ENCODE peak calls at places on chromosome 9, in seven cellular contexts. One of them, this sample, is unnamed. For H3K4me1, H3K36me3 and H3K9me3, the result is how much of the 10 kb centered on the place peaks cover.

GRCh38 chr9:89676281-89676680 is 71.5 kb downstream of the GADD45G start:
- DNase-seq in SK-N-SH: peak
- DNase-seq in upper lobe of right lung: peak
- DNase-seq in IMR-90: no peak
- DNase-seq in stomach: peak
- DNase-seq in lung: peak
- DNase-seq in body of pancreas: peak
- DNase-seq in this sample: no peak

GRCh38 chr9:23781111-23781510 is 44.9 kb downstream of the ELAVL2 start:
- DNase-seq in lung: no peak
- DNase-seq in body of pancreas: no peak
- DNase-seq in SK-N-SH: no peak
- DNase-seq in IMR-90: no peak
- DNase-seq in stomach: no peak
- DNase-seq in upper lobe of right lung: no peak
- DNase-seq in this sample: no peak

GRCh38 chr9:120110520-120110919 is 469.4 kb downstream of the CDK5RAP2 start:
- DNase-seq in SK-N-SH: no peak
- DNase-seq in upper lobe of right lung: no peak
- DNase-seq in IMR-90: no peak
- DNase-seq in body of pancreas: no peak
- DNase-seq in lung: no peak
- DNase-seq in stomach: no peak
- DNase-seq in this sample: no peak

GRCh38 chr9:88775037-88775471 is 216.2 kb upstream of the S1PR3 start:
- DNase-seq in IMR-90: peak
- DNase-seq in stomach: peak
- DNase-seq in SK-N-SH: no peak
- DNase-seq in lung: no peak
- DNase-seq in body of pancreas: no peak
- DNase-seq in upper lobe of right lung: no peak
- DNase-seq in this sample: no peak

GRCh38 chr9:124438091-124438490 is 12.2 kb upstream of the ADGRD2 start:
- DNase-seq in SK-N-SH: no peak
- DNase-seq in lung: no peak
- DNase-seq in upper lobe of right lung: peak
- DNase-seq in body of pancreas: no peak
- DNase-seq in IMR-90: no peak
- DNase-seq in stomach: no peak
- DNase-seq in this sample: no peak

GRCh38 chr9:120366646-120367019 is 213.3 kb downstream of the CDK5RAP2 start:
- DNase-seq in upper lobe of right lung: no peak
- DNase-seq in SK-N-SH: no peak
- DNase-seq in lung: peak
- DNase-seq in IMR-90: peak
- DNase-seq in body of pancreas: peak
- DNase-seq in stomach: no peak
- DNase-seq in this sample: peak

GRCh38 chr9:76116913-76117312 is 226.4 kb downstream of the PCSK5 start:
- DNase-seq in upper lobe of right lung: no peak
- DNase-seq in stomach: no peak
- DNase-seq in SK-N-SH: no peak
- DNase-seq in IMR-90: no peak
- DNase-seq in lung: no peak
- DNase-seq in body of pancreas: no peak
- DNase-seq in this sample: no peak

GRCh38 chr9:127406799-127407504 is 10.0 kb downstream of the SLC2A8 start:
- DNase-seq in stomach: no peak
- DNase-seq in IMR-90: no peak
- DNase-seq in upper lobe of right lung: no peak
- DNase-seq in SK-N-SH: no peak
- DNase-seq in lung: no peak
- DNase-seq in body of pancreas: no peak
- DNase-seq in this sample: no peak

GRCh38 chr9:18352716-18353115 is 121.2 kb upstream of the ADAMTSL1 start:
- DNase-seq in upper lobe of right lung: no peak
- DNase-seq in stomach: no peak
- DNase-seq in SK-N-SH: no peak
- DNase-seq in lung: no peak
- DNase-seq in IMR-90: no peak
- DNase-seq in body of pancreas: no peak
- DNase-seq in this sample: no peak

GRCh38 chr9:127241354-127241753 is 23.2 kb upstream of the GARNL3 start:
- DNase-seq in IMR-90: no peak
- DNase-seq in upper lobe of right lung: no peak
- DNase-seq in stomach: no peak
- DNase-seq in SK-N-SH: no peak
- DNase-seq in body of pancreas: no peak
- DNase-seq in lung: no peak
- DNase-seq in this sample: no peak

GRCh38 chr9:23717505-23717904 is 108.5 kb downstream of the ELAVL2 start:
- DNase-seq in upper lobe of right lung: no peak
- DNase-seq in body of pancreas: no peak
- DNase-seq in lung: no peak
- DNase-seq in SK-N-SH: no peak
- DNase-seq in IMR-90: no peak
- DNase-seq in stomach: no peak
- DNase-seq in this sample: no peak

GRCh38 chr9:121074370-121075250 is at the start of gene CNTRL:
- DNase-seq in IMR-90: peak
- DNase-seq in body of pancreas: peak
- DNase-seq in upper lobe of right lung: peak
- DNase-seq in lung: peak
- DNase-seq in SK-N-SH: peak
- DNase-seq in stomach: peak
- DNase-seq in this sample: peak

DNA sequence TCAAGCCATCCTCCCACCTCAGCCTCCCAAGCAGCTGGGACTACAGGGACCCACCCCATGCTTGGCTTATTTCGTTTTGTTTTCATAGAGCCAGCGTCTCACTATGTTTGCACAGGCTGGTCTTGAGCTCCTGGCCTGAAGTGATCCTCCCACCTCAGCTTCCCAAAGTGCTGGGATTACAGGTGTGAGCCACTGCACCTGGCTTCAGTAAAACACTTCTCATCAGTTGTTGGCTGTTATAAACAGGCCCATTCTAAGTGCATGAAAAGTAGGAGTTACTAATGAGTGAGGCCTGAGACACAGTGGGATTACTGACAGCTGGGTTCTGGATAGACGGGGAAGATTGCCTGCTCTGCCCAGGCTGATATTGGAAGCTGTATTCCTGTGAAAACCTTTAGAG is 3.5 kb downstream of the CRB2 start:
- DNase-seq in lung: no peak
- DNase-seq in SK-N-SH: no peak
- DNase-seq in body of pancreas: no peak
- DNase-seq in stomach: no peak
- DNase-seq in IMR-90: no peak
- DNase-seq in upper lobe of right lung: no peak
- DNase-seq in this sample: no peak
- H3K4me1 ChIP-seq in lung: under half
- H3K4me1 ChIP-seq in SK-N-SH: under half
- H3K4me1 ChIP-seq in body of pancreas: under half
- H3K4me1 ChIP-seq in stomach: under half
- H3K4me1 ChIP-seq in IMR-90: under half
- H3K4me1 ChIP-seq in upper lobe of right lung: under half
- H3K4me1 ChIP-seq in this sample: under half

GRCh38 chr9:128929560-128929959 is 8.8 kb downstream of the PHYHD1 start:
- DNase-seq in SK-N-SH: no peak
- DNase-seq in lung: no peak
- DNase-seq in upper lobe of right lung: no peak
- DNase-seq in IMR-90: no peak
- DNase-seq in stomach: no peak
- DNase-seq in body of pancreas: no peak
- DNase-seq in this sample: no peak

GRCh38 chr9:128937310-128938165 is 9.9 kb downstream of the DOLK start:
- DNase-seq in stomach: no peak
- DNase-seq in lung: no peak
- DNase-seq in body of pancreas: no peak
- DNase-seq in upper lobe of right lung: no peak
- DNase-seq in SK-N-SH: no peak
- DNase-seq in IMR-90: no peak
- DNase-seq in this sample: no peak

GRCh38 chr9:128928624-128929023 is 7.8 kb downstream of the PHYHD1 start:
- DNase-seq in IMR-90: peak
- DNase-seq in lung: no peak
- DNase-seq in upper lobe of right lung: no peak
- DNase-seq in body of pancreas: no peak
- DNase-seq in SK-N-SH: no peak
- DNase-seq in stomach: no peak
- DNase-seq in this sample: no peak

GRCh38 chr9:128936171-128936865 is 11.1 kb downstream of the DOLK start:
- DNase-seq in stomach: no peak
- DNase-seq in SK-N-SH: no peak
- DNase-seq in body of pancreas: no peak
- DNase-seq in lung: no peak
- DNase-seq in upper lobe of right lung: no peak
- DNase-seq in IMR-90: no peak
- DNase-seq in this sample: no peak

GRCh38 chr9:128933731-128934130 is 12.9 kb downstream of the PHYHD1 start:
- DNase-seq in stomach: no peak
- DNase-seq in lung: no peak
- DNase-seq in body of pancreas: no peak
- DNase-seq in upper lobe of right lung: no peak
- DNase-seq in IMR-90: no peak
- DNase-seq in SK-N-SH: no peak
- DNase-seq in this sample: no peak
- H3K36me3 ChIP-seq in stomach: under half
- H3K36me3 ChIP-seq in lung: under half
- H3K36me3 ChIP-seq in body of pancreas: under half
- H3K36me3 ChIP-seq in upper lobe of right lung: under half
- H3K36me3 ChIP-seq in IMR-90: under half
- H3K36me3 ChIP-seq in SK-N-SH: under half
- H3K36me3 ChIP-seq in this sample: under half

GRCh38 chr9:135648494-135649410 is 9.4 kb upstream of the GLT6D1 start:
- DNase-seq in upper lobe of right lung: no peak
- DNase-seq in body of pancreas: no peak
- DNase-seq in lung: no peak
- DNase-seq in IMR-90: no peak
- DNase-seq in stomach: no peak
- DNase-seq in SK-N-SH: no peak
- DNase-seq in this sample: no peak
- H3K9me3 ChIP-seq in upper lobe of right lung: under half
- H3K9me3 ChIP-seq in body of pancreas: under half
- H3K9me3 ChIP-seq in lung: under half
- H3K9me3 ChIP-seq in IMR-90: under half
- H3K9me3 ChIP-seq in stomach: half or more
- H3K9me3 ChIP-seq in SK-N-SH: under half
- H3K9me3 ChIP-seq in this sample: under half

GRCh38 chr9:136107155-136107952 is 11.3 kb downstream of the TMEM250 start:
- DNase-seq in SK-N-SH: peak
- DNase-seq in upper lobe of right lung: no peak
- DNase-seq in IMR-90: no peak
- DNase-seq in lung: no peak
- DNase-seq in stomach: peak
- DNase-seq in body of pancreas: no peak
- DNase-seq in this sample: no peak

GRCh38 chr9:136105398-136106135 is 10.5 kb upstream of the NACC2 start:
- DNase-seq in SK-N-SH: peak
- DNase-seq in IMR-90: peak
- DNase-seq in lung: no peak
- DNase-seq in body of pancreas: no peak
- DNase-seq in upper lobe of right lung: no peak
- DNase-seq in stomach: no peak
- DNase-seq in this sample: no peak

GRCh38 chr9:136100700-136101614 is 5.9 kb upstream of the NACC2 start:
- DNase-seq in IMR-90: no peak
- DNase-seq in upper lobe of right lung: no peak
- DNase-seq in SK-N-SH: no peak
- DNase-seq in lung: no peak
- DNase-seq in body of pancreas: no peak
- DNase-seq in stomach: no peak
- DNase-seq in this sample: peak

GRCh38 chr9:136103651-136104487 is 8.8 kb upstream of the NACC2 start:
- DNase-seq in upper lobe of right lung: no peak
- DNase-seq in body of pancreas: no peak
- DNase-seq in SK-N-SH: no peak
- DNase-seq in stomach: peak
- DNase-seq in lung: no peak
- DNase-seq in IMR-90: no peak
- DNase-seq in this sample: no peak

GRCh38 chr9:136104488-136104800 is 9.4 kb upstream of the NACC2 start:
- DNase-seq in lung: no peak
- DNase-seq in body of pancreas: no peak
- DNase-seq in IMR-90: no peak
- DNase-seq in SK-N-SH: no peak
- DNase-seq in stomach: no peak
- DNase-seq in upper lobe of right lung: no peak
- DNase-seq in this sample: peak
- H3K4me1 ChIP-seq in lung: under half
- H3K4me1 ChIP-seq in body of pancreas: under half
- H3K4me1 ChIP-seq in IMR-90: under half
- H3K4me1 ChIP-seq in SK-N-SH: under half
- H3K4me1 ChIP-seq in stomach: half or more
- H3K4me1 ChIP-seq in upper lobe of right lung: under half
- H3K4me1 ChIP-seq in this sample: under half

DNA sequence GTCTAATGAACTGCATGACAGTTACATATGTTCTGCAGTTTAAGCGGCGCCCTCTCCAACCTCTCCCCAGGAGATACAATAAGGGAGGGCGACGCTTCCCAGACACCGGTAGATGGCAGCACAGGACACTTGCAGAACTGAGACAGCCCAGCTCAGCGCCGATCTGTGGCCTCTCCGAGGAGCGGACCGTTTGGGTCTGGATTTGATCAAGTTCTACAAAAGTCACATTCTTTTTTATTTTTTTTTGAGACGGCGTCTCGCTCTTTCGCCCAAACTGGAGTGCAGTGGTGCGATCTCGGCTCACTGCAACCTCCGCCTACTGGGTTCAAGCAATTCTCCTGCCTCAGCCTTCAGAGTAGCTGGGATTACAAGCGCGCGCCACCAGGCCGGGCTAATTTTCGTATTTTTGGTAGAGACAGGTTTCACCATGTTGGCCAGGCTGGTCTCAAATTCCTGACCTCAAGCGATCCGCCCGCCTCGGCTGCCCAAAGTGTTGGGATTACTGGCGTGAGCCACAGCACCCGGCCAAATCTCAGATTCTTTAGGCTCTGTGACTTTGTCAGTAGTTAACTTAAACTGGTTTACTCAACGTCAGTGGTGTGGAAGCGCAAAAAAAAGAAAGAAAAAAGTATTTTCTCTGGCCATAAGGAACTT is 1.4 kb upstream of the ATOSB start:
- DNase-seq in lung: peak
- DNase-seq in SK-N-SH: peak
- DNase-seq in body of pancreas: peak
- DNase-seq in IMR-90: peak
- DNase-seq in stomach: peak
- DNase-seq in upper lobe of right lung: peak
- DNase-seq in this sample: peak
- H3K36me3 ChIP-seq in lung: under half
- H3K36me3 ChIP-seq in SK-N-SH: under half
- H3K36me3 ChIP-seq in body of pancreas: under half
- H3K36me3 ChIP-seq in IMR-90: under half
- H3K36me3 ChIP-seq in stomach: under half
- H3K36me3 ChIP-seq in upper lobe of right lung: under half
- H3K36me3 ChIP-seq in this sample: under half

This sample was measured in HAP-1.